ENCODE peak calls at places on chromosome 18, in five cellular contexts. One of them, this sample, is unnamed. For H3K4me1, the result is how much of the 10 kb centered on the place peaks cover.

GRCh38 chr18:22604986-22605421 is 187.3 kb upstream of the CTAGE1 start:
- DNase-seq in cardiac muscle cell: no peak
- DNase-seq in Peyer's patch: no peak
- DNase-seq in prostate gland: peak
- DNase-seq in A549: no peak
- DNase-seq in this sample: no peak

GRCh38 chr18:22473366-22473765 is 55.7 kb upstream of the CTAGE1 start:
- DNase-seq in cardiac muscle cell: no peak
- DNase-seq in Peyer's patch: no peak
- DNase-seq in prostate gland: no peak
- DNase-seq in A549: no peak
- DNase-seq in this sample: no peak

GRCh38 chr18:57806891-57807280 is 3.8 kb upstream of the ATP8B1 start:
- DNase-seq in cardiac muscle cell: no peak
- DNase-seq in Peyer's patch: no peak
- DNase-seq in prostate gland: no peak
- DNase-seq in A549: peak
- DNase-seq in this sample: no peak

GRCh38 chr18:40874233-40874632 is 1080.8 kb upstream of the PIK3C3 start:
- DNase-seq in cardiac muscle cell: no peak
- DNase-seq in Peyer's patch: no peak
- DNase-seq in prostate gland: no peak
- DNase-seq in A549: no peak
- DNase-seq in this sample: no peak

GRCh38 chr18:12960846-12961397 is 13.1 kb downstream of the SEH1L start:
- DNase-seq in cardiac muscle cell: no peak
- DNase-seq in Peyer's patch: no peak
- DNase-seq in prostate gland: no peak
- DNase-seq in A549: no peak
- DNase-seq in this sample: no peak

GRCh38 chr18:25077933-25078707 is 273.8 kb downstream of the ZNF521 start:
- DNase-seq in cardiac muscle cell: no peak
- DNase-seq in Peyer's patch: no peak
- DNase-seq in prostate gland: no peak
- DNase-seq in A549: no peak
- DNase-seq in this sample: no peak

GRCh38 chr18:51721388-51721787 is 523.9 kb upstream of the MEX3C start:
- DNase-seq in cardiac muscle cell: no peak
- DNase-seq in Peyer's patch: no peak
- DNase-seq in prostate gland: no peak
- DNase-seq in A549: no peak
- DNase-seq in this sample: no peak

GRCh38 chr18:55264108-55264507 is 304.8 kb upstream of the CCDC68 start:
- DNase-seq in cardiac muscle cell: peak
- DNase-seq in Peyer's patch: no peak
- DNase-seq in prostate gland: peak
- DNase-seq in A549: no peak
- DNase-seq in this sample: no peak

GRCh38 chr18:61606068-61606660 is 272.9 kb downstream of the CDH20 start:
- DNase-seq in cardiac muscle cell: peak
- DNase-seq in Peyer's patch: no peak
- DNase-seq in prostate gland: no peak
- DNase-seq in A549: no peak
- DNase-seq in this sample: no peak

GRCh38 chr18:58865009-58865345 is 300 bp downstream of the ZNF532 start:
- DNase-seq in cardiac muscle cell: no peak
- DNase-seq in Peyer's patch: no peak
- DNase-seq in prostate gland: no peak
- DNase-seq in A549: no peak
- DNase-seq in this sample: no peak

GRCh38 chr18:57210711-57211411 is 64.0 kb downstream of the BOD1L2 start:
- DNase-seq in cardiac muscle cell: no peak
- DNase-seq in Peyer's patch: peak
- DNase-seq in prostate gland: no peak
- DNase-seq in A549: peak
- DNase-seq in this sample: no peak

GRCh38 chr18:74869904-74870863 is 272.5 kb downstream of the ZNF407 start:
- DNase-seq in cardiac muscle cell: no peak
- DNase-seq in Peyer's patch: no peak
- DNase-seq in prostate gland: no peak
- DNase-seq in A549: no peak
- DNase-seq in this sample: no peak

GRCh38 chr18:75341267-75341666 is 86.2 kb downstream of the SMIM21 start:
- DNase-seq in cardiac muscle cell: no peak
- DNase-seq in Peyer's patch: no peak
- DNase-seq in prostate gland: no peak
- DNase-seq in A549: no peak
- DNase-seq in this sample: no peak

GRCh38 chr18:57781128-57781463 is 22.0 kb downstream of the ATP8B1 start:
- DNase-seq in cardiac muscle cell: no peak
- DNase-seq in Peyer's patch: no peak
- DNase-seq in prostate gland: no peak
- DNase-seq in A549: no peak
- DNase-seq in this sample: no peak

GRCh38 chr18:24560511-24560981 is 100.1 kb downstream of the HRH4 start:
- DNase-seq in cardiac muscle cell: peak
- DNase-seq in Peyer's patch: no peak
- DNase-seq in prostate gland: no peak
- DNase-seq in A549: no peak
- DNase-seq in this sample: no peak

GRCh38 chr18:13376298-13376840 is 157.8 kb downstream of the LDLRAD4 start:
- DNase-seq in cardiac muscle cell: no peak
- DNase-seq in Peyer's patch: no peak
- DNase-seq in prostate gland: no peak
- DNase-seq in A549: no peak
- DNase-seq in this sample: peak

GRCh38 chr18:5728566-5728965 is 166.8 kb downstream of the TMEM200C start:
- DNase-seq in cardiac muscle cell: no peak
- DNase-seq in Peyer's patch: no peak
- DNase-seq in prostate gland: no peak
- DNase-seq in A549: no peak
- DNase-seq in this sample: no peak

GRCh38 chr18:79394438-79395307 is 1.1 kb upstream of the NFATC1 start:
- DNase-seq in cardiac muscle cell: no peak
- DNase-seq in Peyer's patch: peak
- DNase-seq in prostate gland: no peak
- DNase-seq in A549: no peak
- DNase-seq in this sample: no peak

GRCh38 chr18:31101148-31102019 is 837 bp downstream of the DSC2 start:
- DNase-seq in cardiac muscle cell: peak
- DNase-seq in Peyer's patch: peak
- DNase-seq in prostate gland: peak
- DNase-seq in A549: peak
- DNase-seq in this sample: no peak

GRCh38 chr18:63290456-63291200 is 28.9 kb downstream of the BCL2 start:
- DNase-seq in cardiac muscle cell: peak
- DNase-seq in Peyer's patch: no peak
- DNase-seq in prostate gland: no peak
- DNase-seq in A549: no peak
- DNase-seq in this sample: no peak

GRCh38 chr18:7259482-7259881 is 28.6 kb downstream of the LRRC30 start:
- DNase-seq in cardiac muscle cell: no peak
- DNase-seq in Peyer's patch: no peak
- DNase-seq in prostate gland: no peak
- DNase-seq in A549: no peak
- DNase-seq in this sample: no peak

GRCh38 chr18:55489742-55490055 is 98.3 kb downstream of the TCF4 start:
- DNase-seq in cardiac muscle cell: no peak
- DNase-seq in Peyer's patch: no peak
- DNase-seq in prostate gland: no peak
- DNase-seq in A549: no peak
- DNase-seq in this sample: no peak

GRCh38 chr18:67402543-67402942 is 114.0 kb downstream of the DSEL start:
- DNase-seq in cardiac muscle cell: no peak
- DNase-seq in Peyer's patch: no peak
- DNase-seq in prostate gland: no peak
- DNase-seq in A549: no peak
- DNase-seq in this sample: no peak

GRCh38 chr18:34223893-34224422 is 755 bp downstream of the NOL4 start:
- DNase-seq in cardiac muscle cell: no peak
- DNase-seq in Peyer's patch: no peak
- DNase-seq in prostate gland: no peak
- DNase-seq in A549: no peak
- DNase-seq in this sample: no peak

GRCh38 chr18:77006305-77007175 is 126.0 kb downstream of the MBP start:
- DNase-seq in cardiac muscle cell: no peak
- DNase-seq in Peyer's patch: no peak
- DNase-seq in prostate gland: no peak
- DNase-seq in A549: no peak
- DNase-seq in this sample: no peak

GRCh38 chr18:77005651-77006195 is 126.9 kb downstream of the MBP start:
- DNase-seq in cardiac muscle cell: no peak
- DNase-seq in Peyer's patch: no peak
- DNase-seq in prostate gland: no peak
- DNase-seq in A549: no peak
- DNase-seq in this sample: no peak

GRCh38 chr18:77007251-77007650 is 125.3 kb downstream of the MBP start:
- DNase-seq in cardiac muscle cell: no peak
- DNase-seq in Peyer's patch: no peak
- DNase-seq in prostate gland: no peak
- DNase-seq in A549: no peak
- DNase-seq in this sample: no peak

GRCh38 chr18:77002496-77002895 is 130.1 kb downstream of the MBP start:
- DNase-seq in cardiac muscle cell: no peak
- DNase-seq in Peyer's patch: no peak
- DNase-seq in prostate gland: no peak
- DNase-seq in A549: no peak
- DNase-seq in this sample: no peak

DNA sequence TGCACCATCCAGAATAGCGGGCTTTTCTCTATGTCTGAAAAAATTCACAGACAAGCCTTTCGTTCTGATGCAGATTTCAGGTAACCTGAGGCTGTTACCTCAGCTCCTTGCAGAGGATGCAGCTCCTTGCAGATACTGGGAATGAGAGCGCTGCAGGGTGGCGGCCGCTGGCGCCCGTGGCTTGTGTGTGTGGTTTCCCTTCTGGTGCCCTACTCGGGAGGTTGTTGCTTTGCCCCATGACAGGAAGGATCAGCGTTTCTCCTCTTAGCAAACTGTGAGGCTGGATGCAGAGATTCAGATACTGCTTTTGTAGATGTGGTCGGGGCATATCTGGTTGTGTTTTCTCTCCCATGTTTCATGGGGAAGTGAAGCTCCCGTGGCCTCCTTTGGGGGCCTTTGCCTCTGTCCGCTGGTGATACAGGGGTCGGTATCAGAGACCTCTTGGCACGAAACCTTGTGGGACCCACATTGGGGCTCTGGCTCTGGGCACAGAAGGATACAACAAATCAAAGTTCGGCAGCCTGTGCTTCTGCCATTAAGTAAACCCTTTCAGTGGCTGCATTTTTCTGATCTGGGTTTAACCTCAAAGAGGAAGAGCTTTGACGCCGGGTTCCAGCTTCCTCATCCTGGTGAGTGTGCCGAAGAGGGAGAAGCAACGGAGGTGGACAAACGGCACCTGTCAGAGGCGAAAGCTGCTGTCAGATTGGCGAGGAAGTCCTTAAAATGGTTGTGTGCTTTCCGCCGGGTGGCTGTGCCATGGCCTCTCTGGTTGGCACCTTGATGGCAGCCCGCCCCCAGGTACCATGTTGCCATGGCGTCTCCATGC is 127.8 kb downstream of the MBP start:
- DNase-seq in cardiac muscle cell: no peak
- DNase-seq in Peyer's patch: no peak
- DNase-seq in prostate gland: no peak
- DNase-seq in A549: no peak
- DNase-seq in this sample: no peak
- H3K4me3 ChIP-seq in cardiac muscle cell: no peak
- H3K4me3 ChIP-seq in Peyer's patch: no peak
- H3K4me3 ChIP-seq in prostate gland: no peak
- H3K4me3 ChIP-seq in A549: no peak
- H3K4me3 ChIP-seq in this sample: no peak

GRCh38 chr18:50654658-50655550 is 95.0 kb downstream of the MAPK4 start:
- DNase-seq in cardiac muscle cell: peak
- DNase-seq in Peyer's patch: no peak
- DNase-seq in prostate gland: no peak
- DNase-seq in A549: no peak
- DNase-seq in this sample: no peak
- H3K4me1 ChIP-seq in cardiac muscle cell: under half
- H3K4me1 ChIP-seq in Peyer's patch: under half
- H3K4me1 ChIP-seq in prostate gland: under half
- H3K4me1 ChIP-seq in A549: under half
- H3K4me1 ChIP-seq in this sample: under half

GRCh38 chr18:36769611-36770314 is 59.0 kb downstream of the TPGS2 start:
- DNase-seq in cardiac muscle cell: peak
- DNase-seq in Peyer's patch: no peak
- DNase-seq in prostate gland: no peak
- DNase-seq in A549: peak
- DNase-seq in this sample: no peak
- TF ChIP-seq CTCF in cardiac muscle cell: peak
- TF ChIP-seq CTCF in Peyer's patch: peak
- TF ChIP-seq CTCF in prostate gland: no peak
- TF ChIP-seq CTCF in A549: peak
- TF ChIP-seq CTCF in this sample: no peak

GRCh38 chr18:48923746-48924580 is 26.8 kb downstream of the SMAD7 start:
- DNase-seq in cardiac muscle cell: no peak
- DNase-seq in Peyer's patch: peak
- DNase-seq in prostate gland: no peak
- DNase-seq in A549: no peak
- DNase-seq in this sample: no peak
- H3K4me3 ChIP-seq in cardiac muscle cell: no peak
- H3K4me3 ChIP-seq in Peyer's patch: no peak
- H3K4me3 ChIP-seq in prostate gland: no peak
- H3K4me3 ChIP-seq in A549: peak
- H3K4me3 ChIP-seq in this sample: peak

DNA sequence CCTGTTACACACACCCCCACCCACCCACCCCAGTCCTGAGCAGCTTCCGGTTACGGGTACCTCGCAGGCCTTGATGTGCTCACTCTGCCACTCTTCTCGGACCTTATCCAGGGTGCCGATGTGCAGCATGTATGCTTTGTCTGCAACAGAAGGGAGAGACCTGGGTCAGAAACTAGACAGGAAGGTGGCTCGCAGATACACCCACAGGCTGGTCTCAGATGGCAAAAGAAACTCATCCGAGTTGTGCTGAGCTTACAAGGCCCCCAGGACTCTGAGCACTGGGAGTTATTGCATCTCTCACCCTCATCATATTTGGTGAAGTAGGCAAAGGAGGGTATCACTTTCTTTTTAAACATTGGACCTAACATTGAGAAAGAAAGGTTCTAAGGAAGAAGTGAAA is 30.6 kb upstream of the EPG5 start:
- DNase-seq in cardiac muscle cell: no peak
- DNase-seq in Peyer's patch: no peak
- DNase-seq in prostate gland: no peak
- DNase-seq in A549: no peak
- DNase-seq in this sample: no peak
- H3K4me1 ChIP-seq in cardiac muscle cell: under half
- H3K4me1 ChIP-seq in Peyer's patch: under half
- H3K4me1 ChIP-seq in prostate gland: under half
- H3K4me1 ChIP-seq in A549: under half
- H3K4me1 ChIP-seq in this sample: under half

This sample was measured in vagina.